ENCODE peak calls at places on chromosomes 4 and X, in four cellular contexts. V is uterus, Q is keratinocyte, L is kidney. Z is an unnamed sample.

GRCh38 chr4:169030575-169030982 is 20.5 kb upstream of the CBR4 start:
- DNase-seq in V (no peak), Q (no peak), L (no peak), Z (no peak)

GRCh38 chr4:55675196-55675793 is 39.2 kb upstream of the NMU start:
- DNase-seq in V (no peak), Q (no peak), L (no peak), Z (no peak)

GRCh38 chr4:75195111-75195510 is 262.2 kb downstream of the PARM1 start:
- DNase-seq in V (no peak), Q (no peak), L (no peak), Z (no peak)

GRCh38 chrX:126552313-126553022 is at the start of gene DCAF12L1:
- DNase-seq in V (no peak), Q (no peak), L (peak), Z (no peak)

GRCh38 chr4:8264106-8264505 is 5.4 kb upstream of the HTRA3 start:
- DNase-seq in V (no peak), Q (no peak), L (no peak), Z (no peak)

GRCh38 chr4:80340036-80340435 is 4.5 kb downstream of the CFAP299 start:
- DNase-seq in V (no peak), Q (no peak), L (no peak), Z (no peak)

GRCh38 chr4:73753215-73753614 is 12.8 kb downstream of the CXCL8 start:
- DNase-seq in V (no peak), Q (no peak), L (no peak), Z (no peak)

GRCh38 chr4:85170241-85170640 is 203.8 kb upstream of the WDFY3 start:
- DNase-seq in V (no peak), Q (no peak), L (no peak), Z (no peak)

GRCh38 chrX:154006965-154007364 is 12.7 kb downstream of the IRAK1 start:
- DNase-seq in V (no peak), Q (no peak), L (peak), Z (no peak)

GRCh38 chr4:180134116-180134866 is 2108.9 kb upstream of the TENM3 start:
- DNase-seq in V (no peak), Q (peak), L (no peak), Z (no peak)

GRCh38 chrX:65588795-65589194 is 54.2 kb upstream of the LAS1L start:
- DNase-seq in V (no peak), Q (no peak), L (no peak), Z (no peak)

GRCh38 chr4:175419120-175419774 is 392.8 kb downstream of the GPM6A start:
- DNase-seq in V (no peak), Q (no peak), L (no peak), Z (no peak)

GRCh38 chr4:31662951-31663350 is 942.8 kb downstream of the PCDH7 start:
- DNase-seq in V (no peak), Q (no peak), L (no peak), Z (no peak)

GRCh38 chr4:105896461-105896939 is 1.2 kb downstream of the NPNT start:
- DNase-seq in V (no peak), Q (no peak), L (no peak), Z (no peak)

GRCh38 chrX:53930513-53931380 is 113.5 kb downstream of the PHF8 start:
- DNase-seq in V (no peak), Q (no peak), L (no peak), Z (no peak)

GRCh38 chr4:19408488-19408887 is 843.2 kb upstream of the SLIT2 start:
- DNase-seq in V (no peak), Q (no peak), L (no peak), Z (no peak)

GRCh38 chrX:97309717-97310116 is 426.0 kb downstream of the RPA4 start:
- DNase-seq in V (no peak), Q (no peak), L (no peak), Z (no peak)

GRCh38 chr4:102386966-102387365 is 41.7 kb upstream of the SLC39A8 start:
- DNase-seq in V (no peak), Q (no peak), L (no peak), Z (no peak)

GRCh38 chr4:66575024-66575696 is 904.9 kb upstream of the EPHA5 start:
- DNase-seq in V (peak), Q (no peak), L (no peak), Z (no peak)

GRCh38 chr4:24910504-24910903 is 2.3 kb downstream of the CCDC149 start:
- DNase-seq in V (no peak), Q (no peak), L (no peak), Z (no peak)

GRCh38 chr4:152458801-152459302 is 77.0 kb downstream of the FBXW7 start:
- DNase-seq in V (no peak), Q (no peak), L (no peak), Z (no peak)

GRCh38 chr4:173528378-173529321 is 1.4 kb downstream of the HAND2 start:
- DNase-seq in V (peak), Q (no peak), L (no peak), Z (no peak)

GRCh38 chr4:127783026-127783769 is 1.1 kb downstream of the HSPA4L start:
- DNase-seq in V (peak), Q (peak), L (peak), Z (peak)

GRCh38 chrX:74579597-74580209 is 34.7 kb downstream of the RLIM start:
- DNase-seq in V (no peak), Q (no peak), L (no peak), Z (no peak)

GRCh38 chr4:40231464-40231863 is 34.6 kb downstream of the RHOH start:
- DNase-seq in V (no peak), Q (no peak), L (no peak), Z (no peak)

GRCh38 chr4:150699599-150699998 is 117.6 kb downstream of the MAB21L2 start:
- DNase-seq in V (no peak), Q (no peak), L (no peak), Z (no peak)

GRCh38 chr4:27148211-27148895 is 287.7 kb downstream of the STIM2 start:
- DNase-seq in V (no peak), Q (no peak), L (no peak), Z (no peak)

GRCh38 chr4:25837107-25837506 is 25.7 kb downstream of the SEL1L3 start:
- DNase-seq in V (no peak), Q (no peak), L (no peak), Z (no peak)

GRCh38 chr4:62791386-62791785 is 1591.3 kb downstream of the ADGRL3 start:
- DNase-seq in V (no peak), Q (no peak), L (no peak), Z (no peak)

GRCh38 chr4:38605794-38606586 is 58.0 kb upstream of the KLF3 start:
- DNase-seq in V (no peak), Q (no peak), L (no peak), Z (no peak)

GRCh38 chr4:77564231-77564630 is 41.4 kb upstream of the CXCL13 start:
- DNase-seq in V (no peak), Q (no peak), L (peak), Z (no peak)

GRCh38 chr4:8053688-8054449 is 104.7 kb downstream of the ABLIM2 start:
- DNase-seq in V (no peak), Q (no peak), L (no peak), Z (no peak)

GRCh38 chrX:112359906-112360305 is 277.3 kb upstream of the TRPC5 start:
- DNase-seq in V (no peak), Q (no peak), L (no peak), Z (no peak)

GRCh38 chr4:169385356-169385755 is 114.6 kb upstream of the SH3RF1 start:
- DNase-seq in V (no peak), Q (no peak), L (no peak), Z (no peak)

GRCh38 chrX:136159615-136160025 is 12.3 kb downstream of the FHL1 start:
- DNase-seq in V (no peak), Q (no peak), L (no peak), Z (no peak)

GRCh38 chrX:7240929-7241328 is 93.0 kb upstream of the PUDP start:
- DNase-seq in V (no peak), Q (no peak), L (no peak), Z (no peak)

GRCh38 chrX:41258871-41259270 is 75.1 kb upstream of the DDX3X start:
- DNase-seq in V (no peak), Q (no peak), L (no peak), Z (no peak)

GRCh38 chr4:111040904-111041303 is 418.0 kb upstream of the PITX2 start:
- DNase-seq in V (no peak), Q (no peak), L (no peak), Z (no peak)
- TF ChIP-seq CTCF in V (no peak), Q (no peak), L (no peak), Z (no peak)

GRCh38 chr4:54234497-54235205 is 5.6 kb downstream of the PDGFRA start:
- DNase-seq in V (no peak), Q (no peak), L (no peak), Z (no peak)
- H3K27ac ChIP-seq in V (peak), Q (no peak), L (no peak), Z (no peak)

DNA sequence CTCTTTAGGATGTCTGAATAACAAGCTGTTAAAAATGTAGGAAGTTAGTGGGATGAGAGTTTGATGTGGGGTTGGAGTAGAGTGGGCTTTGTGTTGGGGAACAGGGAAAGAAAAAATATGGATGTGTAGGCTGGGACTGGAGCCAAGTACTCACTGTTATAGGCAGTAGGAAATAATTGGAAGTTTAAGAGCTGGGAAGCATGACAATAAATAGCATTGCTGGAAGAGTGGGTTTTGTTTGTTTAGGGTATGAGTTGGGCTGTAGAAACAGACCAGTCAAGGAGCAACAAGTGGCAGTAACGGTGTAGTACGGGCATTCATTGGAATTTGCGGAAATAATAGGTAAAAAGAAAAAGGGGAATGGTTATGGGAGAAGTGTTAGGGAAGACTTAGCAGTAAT is 81.6 kb downstream of the KDM6A start:
- DNase-seq in V (no peak), Q (no peak), L (no peak), Z (no peak)
- H3K4me3 ChIP-seq in V (no peak), Q (peak), L (no peak), Z (no peak)

GRCh38 chr4:5965225-5965624 is 53.0 kb downstream of the C4orf50 start:
- DNase-seq in V (no peak), Q (no peak), L (peak), Z (no peak)

GRCh38 chr4:5964030-5964429 is 54.2 kb downstream of the C4orf50 start:
- DNase-seq in V (no peak), Q (no peak), L (no peak), Z (no peak)

GRCh38 chr4:5960197-5960880 is 57.9 kb downstream of the C4orf50 start:
- DNase-seq in V (no peak), Q (no peak), L (no peak), Z (no peak)

GRCh38 chr4:5962416-5962815 is 55.8 kb downstream of the C4orf50 start:
- DNase-seq in V (no peak), Q (no peak), L (no peak), Z (no peak)

DNA sequence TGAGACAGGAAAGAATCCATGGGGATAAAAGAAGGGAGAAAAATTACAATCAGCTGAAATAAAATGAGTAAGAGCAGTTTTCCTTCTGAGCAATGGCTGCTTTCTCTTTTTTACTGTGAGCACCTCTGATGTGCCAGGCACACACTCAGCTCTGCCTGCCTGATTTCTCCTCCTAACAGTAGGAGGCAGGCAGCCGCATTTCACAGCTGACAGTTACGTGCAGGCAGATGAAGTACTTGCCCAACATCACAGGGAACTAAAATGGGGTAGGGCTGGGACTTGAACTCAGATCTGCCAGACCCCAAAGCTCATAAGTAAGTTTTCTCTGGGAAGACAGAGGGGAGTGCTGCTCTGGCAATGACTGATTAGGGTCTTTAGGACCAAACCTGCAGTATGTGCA is 54.6 kb downstream of the C4orf50 start:
- DNase-seq in V (no peak), Q (no peak), L (no peak), Z (no peak)
- TF ChIP-seq CTCF in V (no peak), Q (no peak), L (no peak), Z (no peak)

DNA sequence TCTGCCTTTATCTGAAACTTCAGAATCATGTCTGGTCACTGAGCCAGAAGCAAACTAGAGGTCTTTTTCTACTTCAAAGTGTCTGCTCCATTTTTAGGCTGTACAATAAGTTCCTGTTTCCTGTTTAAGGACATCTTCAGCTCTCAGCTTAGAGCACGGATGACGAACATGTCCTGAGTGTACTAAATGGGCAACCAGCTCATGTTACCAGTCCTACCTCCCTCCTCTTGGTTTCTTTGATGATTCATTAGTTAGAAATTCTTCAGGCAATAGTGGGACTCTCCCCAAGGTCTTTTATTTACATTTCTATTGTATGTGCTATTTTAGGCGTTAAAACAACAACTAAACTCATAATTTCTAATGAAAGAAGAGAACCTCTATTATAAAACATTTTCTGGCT is 58.0 kb downstream of the ENPEP start:
- DNase-seq in V (no peak), Q (peak), L (no peak), Z (no peak)
- H3K27ac ChIP-seq in V (no peak), Q (peak), L (no peak), Z (no peak)